ENCODE peak calls at places on chromosome 16, in ten cellular contexts. F is lower lobe of right lung, Y is transverse colon, H is thyroid gland, N is heart right ventricle, C is PC-3, Z is aorta, O is left ventricle myocardium inferior, B is esophagus muscularis mucosa, L is cardiac muscle cell. P is an unnamed sample. For H3K36me3 and H3K27me3, the result is how much of the 10 kb centered on the place peaks cover.

GRCh38 chr16:9192746-9193145 is 101.3 kb downstream of the HAPSTR1 start:
- DNase-seq in F (no peak), Y (no peak), H (no peak), N (no peak), C (no peak), Z (no peak), O (no peak), B (no peak), L (no peak), P (no peak)

GRCh38 chr16:88585269-88585668 is 15.1 kb downstream of the ZC3H18 start:
- DNase-seq in F (no peak), Y (no peak), H (no peak), N (no peak), C (no peak), Z (no peak), O (no peak), B (no peak), L (no peak), P (no peak)

GRCh38 chr16:11094075-11094593 is 149.8 kb downstream of the CLEC16A start:
- DNase-seq in F (no peak), Y (peak), H (peak), N (no peak), C (peak), Z (no peak), O (no peak), B (no peak), L (peak), P (peak)

GRCh38 chr16:700684-701584 is 4.7 kb downstream of the FBXL16 start:
- DNase-seq in F (no peak), Y (no peak), H (no peak), N (no peak), C (no peak), Z (no peak), O (no peak), B (no peak), L (no peak), P (no peak)

GRCh38 chr16:11916524-11917285 is 949 bp upstream of the GSPT1 start:
- DNase-seq in F (no peak), Y (peak), H (no peak), N (no peak), C (peak), Z (no peak), O (no peak), B (no peak), L (peak), P (peak)

GRCh38 chr16:23578096-23578830 is 17.9 kb downstream of the NDUFAB1 start:
- DNase-seq in F (no peak), Y (no peak), H (no peak), N (no peak), C (no peak), Z (no peak), O (no peak), B (no peak), L (peak), P (no peak)

GRCh38 chr16:4212934-4213296 is 29.0 kb downstream of the SRL start:
- DNase-seq in F (no peak), Y (no peak), H (peak), N (no peak), C (no peak), Z (no peak), O (no peak), B (no peak), L (peak), P (no peak)

GRCh38 chr16:8832383-8833100 is 34.9 kb downstream of the PMM2 start:
- DNase-seq in F (no peak), Y (no peak), H (no peak), N (no peak), C (no peak), Z (no peak), O (no peak), B (no peak), L (no peak), P (no peak)

GRCh38 chr16:29818082-29818481 is 2.1 kb downstream of the PAGR1 start:
- DNase-seq in F (no peak), Y (no peak), H (no peak), N (no peak), C (no peak), Z (no peak), O (no peak), B (no peak), L (no peak), P (no peak)

GRCh38 chr16:10684541-10685151 is 10.1 kb downstream of the TEKT5 start:
- DNase-seq in F (no peak), Y (no peak), H (peak), N (no peak), C (no peak), Z (no peak), O (no peak), B (peak), L (no peak), P (no peak)

GRCh38 chr16:6122401-6122800 is 1024.8 kb upstream of the EEF2KMT start:
- DNase-seq in F (no peak), Y (no peak), H (no peak), N (no peak), C (no peak), Z (no peak), O (no peak), B (no peak), L (no peak), P (no peak)

GRCh38 chr16:680967-681745 is 946 bp downstream of the STUB1 start:
- DNase-seq in F (peak), Y (peak), H (peak), N (peak), C (peak), Z (no peak), O (no peak), B (no peak), L (peak), P (no peak)

GRCh38 chr16:89573826-89574680 is 1.5 kb upstream of the CPNE7 start:
- DNase-seq in F (no peak), Y (no peak), H (no peak), N (no peak), C (no peak), Z (no peak), O (no peak), B (no peak), L (no peak), P (no peak)

GRCh38 chr16:60929-61878 is 7.6 kb downstream of the SNRNP25 start:
- DNase-seq in F (peak), Y (no peak), H (no peak), N (no peak), C (no peak), Z (peak), O (no peak), B (no peak), L (no peak), P (no peak)

GRCh38 chr16:74448990-74449389 is 27.7 kb upstream of the CLEC18B start:
- DNase-seq in F (no peak), Y (peak), H (peak), N (peak), C (peak), Z (peak), O (peak), B (peak), L (peak), P (no peak)

GRCh38 chr16:84786605-84787302 is 33.0 kb upstream of the CRISPLD2 start:
- DNase-seq in F (no peak), Y (no peak), H (peak), N (no peak), C (no peak), Z (no peak), O (no peak), B (no peak), L (no peak), P (no peak)

GRCh38 chr16:50585331-50585776 is 37.2 kb downstream of the NKD1 start:
- DNase-seq in F (peak), Y (peak), H (peak), N (peak), C (no peak), Z (peak), O (peak), B (peak), L (peak), P (no peak)

GRCh38 chr16:626787-627457 is 3.9 kb upstream of the WFIKKN1 start:
- DNase-seq in F (no peak), Y (no peak), H (no peak), N (no peak), C (peak), Z (peak), O (no peak), B (no peak), L (peak), P (peak)

GRCh38 chr16:24534634-24535033 is 4.7 kb upstream of the RBBP6 start:
- DNase-seq in F (no peak), Y (no peak), H (no peak), N (no peak), C (peak), Z (no peak), O (no peak), B (no peak), L (no peak), P (no peak)

GRCh38 chr16:84585886-84586285 is 32.0 kb downstream of the COTL1 start:
- DNase-seq in F (no peak), Y (no peak), H (no peak), N (no peak), C (no peak), Z (peak), O (no peak), B (no peak), L (no peak), P (no peak)

GRCh38 chr16:66740010-66740409 is 11.4 kb downstream of the DYNC1LI2 start:
- DNase-seq in F (no peak), Y (peak), H (no peak), N (no peak), C (peak), Z (no peak), O (no peak), B (no peak), L (peak), P (peak)

GRCh38 chr16:66740533-66740932 is 10.9 kb downstream of the DYNC1LI2 start:
- DNase-seq in F (no peak), Y (peak), H (no peak), N (no peak), C (peak), Z (no peak), O (no peak), B (no peak), L (no peak), P (no peak)

GRCh38 chr16:66742409-66742808 is 9.0 kb downstream of the DYNC1LI2 start:
- DNase-seq in F (no peak), Y (no peak), H (no peak), N (no peak), C (no peak), Z (no peak), O (no peak), B (no peak), L (peak), P (no peak)

GRCh38 chr16:66741971-66742396 is 9.4 kb downstream of the DYNC1LI2 start:
- DNase-seq in F (no peak), Y (no peak), H (no peak), N (no peak), C (no peak), Z (no peak), O (no peak), B (no peak), L (peak), P (no peak)

DNA sequence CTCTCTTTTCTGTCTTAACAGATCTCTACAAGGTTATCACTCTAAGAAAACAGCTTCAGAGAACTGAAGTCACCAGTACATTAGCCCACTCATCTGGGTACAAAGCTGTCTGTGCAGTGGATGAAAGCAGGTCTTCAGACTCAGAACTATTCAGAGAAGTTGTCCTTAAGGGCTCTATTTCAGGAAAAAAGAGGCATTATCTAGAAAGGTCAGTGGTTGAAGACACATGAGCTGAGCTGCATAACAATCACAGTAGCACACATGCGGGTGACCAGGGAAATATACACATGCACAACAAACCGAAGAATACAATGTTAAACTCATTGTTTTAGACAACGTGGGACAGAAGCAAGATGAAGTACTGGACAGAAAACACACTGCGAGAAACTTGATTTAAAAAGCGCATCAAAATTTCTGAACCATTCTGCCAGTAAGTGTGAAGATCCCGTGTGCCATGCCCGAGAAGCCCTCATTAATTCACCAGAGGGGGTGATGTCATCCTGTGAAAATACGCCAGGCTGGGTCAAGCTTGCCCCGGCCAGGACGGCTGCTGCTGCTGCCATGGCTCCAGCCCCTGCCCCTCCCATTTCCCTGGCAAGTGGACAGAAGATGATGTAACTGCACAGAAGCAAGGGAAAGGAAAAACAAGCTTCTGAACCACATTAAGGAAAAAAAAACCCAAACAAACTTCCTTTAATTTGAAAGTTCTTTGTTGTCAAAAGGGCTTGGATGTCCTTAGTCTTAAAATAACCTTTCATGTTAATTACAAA is 10.1 kb downstream of the DYNC1LI2 start:
- DNase-seq in F (peak), Y (peak), H (peak), N (peak), C (peak), Z (peak), O (peak), B (peak), L (peak), P (no peak)
- H3K36me3 ChIP-seq in F (half or more), Y (under half), H (under half), N (under half), C (under half), Z (under half), O (half or more), B (under half), L (half or more), P (under half)

GRCh38 chr16:28057949-28058348 is 5.6 kb downstream of the GSG1L start:
- DNase-seq in F (no peak), Y (no peak), H (no peak), N (no peak), C (no peak), Z (no peak), O (no peak), B (no peak), L (no peak), P (no peak)
- H3K27me3 ChIP-seq in F (half or more), Y (half or more), H (under half), N (under half), C (under half), Z (under half), O (half or more), B (under half), L (under half), P (under half)

GRCh38 chr16:66925322-66925840 is at the start of gene RRAD:
- DNase-seq in F (peak), Y (peak), H (no peak), N (peak), C (no peak), Z (peak), O (peak), B (no peak), L (peak), P (no peak)

GRCh38 chr16:66927918-66928649 is 2.7 kb upstream of the RRAD start:
- DNase-seq in F (no peak), Y (no peak), H (no peak), N (no peak), C (no peak), Z (no peak), O (no peak), B (no peak), L (no peak), P (no peak)

GRCh38 chr16:66928702-66929388 is 3.5 kb upstream of the RRAD start:
- DNase-seq in F (no peak), Y (peak), H (peak), N (no peak), C (no peak), Z (no peak), O (no peak), B (no peak), L (peak), P (no peak)

GRCh38 chr16:66926171-66926570 is 836 bp upstream of the RRAD start:
- DNase-seq in F (no peak), Y (no peak), H (peak), N (peak), C (no peak), Z (peak), O (peak), B (no peak), L (no peak), P (no peak)

DNA sequence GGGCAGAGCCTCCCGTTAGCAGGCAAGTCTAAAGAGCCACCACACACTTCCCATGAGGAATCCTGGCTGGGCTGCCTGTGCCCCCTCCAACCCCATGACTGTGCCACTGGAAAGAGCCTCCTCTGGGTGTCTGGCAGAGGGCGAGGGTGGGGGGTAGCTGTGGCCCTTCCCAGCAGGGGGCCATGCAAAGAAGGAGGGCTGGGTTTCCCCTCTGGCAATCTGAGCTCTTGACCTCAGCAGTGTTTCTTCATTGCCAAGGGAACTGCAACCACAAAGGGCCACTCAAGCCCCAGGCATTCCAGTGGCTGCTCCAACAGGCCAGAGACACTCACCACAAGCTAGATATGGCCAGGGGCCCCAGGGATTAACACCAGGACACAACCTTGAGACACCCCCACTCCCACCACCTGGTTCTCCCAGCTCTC is 1.7 kb upstream of the RRAD start:
- DNase-seq in F (peak), Y (no peak), H (peak), N (peak), C (peak), Z (peak), O (peak), B (no peak), L (peak), P (peak)
- H3K27ac ChIP-seq in F (peak), Y (peak), H (peak), N (peak), C (no peak), Z (no peak), O (peak), B (peak), L (peak), P (no peak)

GRCh38 chr16:68276223-68276622 is 11.9 kb downstream of the SLC7A6 start:
- DNase-seq in F (no peak), Y (no peak), H (no peak), N (no peak), C (no peak), Z (no peak), O (no peak), B (no peak), L (no peak), P (no peak)
- H3K36me3 ChIP-seq in F (under half), Y (under half), H (under half), N (under half), C (under half), Z (under half), O (under half), B (under half), L (under half), P (under half)

GRCh38 chr16:86577314-86577971 is 906 bp upstream of the FOXL1 start:
- DNase-seq in F (no peak), Y (no peak), H (no peak), N (no peak), C (no peak), Z (no peak), O (no peak), B (no peak), L (no peak), P (no peak)
- H3K27me3 ChIP-seq in F (half or more), Y (half or more), H (under half), N (under half), C (under half), Z (under half), O (half or more), B (under half), L (half or more), P (under half)